ENCODE peak calls at places on chromosome 9, in six cellular contexts. T is GM06990, E is BJ, B is left ventricle myocardium inferior, I is heart left ventricle, J is cardiac muscle cell. P is an unnamed sample.

GRCh38 chr9:136671646-136672430 is 9.1 kb downstream of the EGFL7 start:
- DNase-seq in T (no peak), E (no peak), B (no peak), I (no peak), J (peak; percentile 66), P (no peak)

GRCh38 chr9:83775932-83776331 is 41.6 kb downstream of the GKAP1 start:
- DNase-seq in T (no peak), E (no peak), B (no peak), I (no peak), J (no peak), P (no peak)

GRCh38 chr9:120989065-120989464 is 61.0 kb downstream of the C5 start:
- DNase-seq in T (no peak), E (no peak), B (no peak), I (no peak), J (no peak), P (no peak)

GRCh38 chr9:78676623-78677022 is 379.7 kb downstream of the PSAT1 start:
- DNase-seq in T (no peak), E (peak; percentile 72), B (no peak), I (no peak), J (no peak), P (no peak)

GRCh38 chr9:546797-547223 is 294.7 kb upstream of the DMRT1 start:
- DNase-seq in T (no peak), E (no peak), B (no peak), I (no peak), J (peak; percentile 77), P (no peak)

GRCh38 chr9:7879551-7880245 is 80.1 kb upstream of the DMAC1 start:
- DNase-seq in T (no peak), E (no peak), B (no peak), I (no peak), J (peak; percentile 64), P (no peak)

GRCh38 chr9:31259824-31260223 is 1124.6 kb upstream of the ACO1 start:
- DNase-seq in T (no peak), E (no peak), B (no peak), I (no peak), J (no peak), P (no peak)

GRCh38 chr9:31304576-31304975 is 1079.9 kb upstream of the ACO1 start:
- DNase-seq in T (no peak), E (peak; percentile 26), B (no peak), I (no peak), J (no peak), P (peak; percentile 26)

GRCh38 chr9:137670391-137671195 is 51.8 kb downstream of the EHMT1 start:
- DNase-seq in T (no peak), E (no peak), B (peak; percentile 55), I (peak; percentile 63), J (peak; percentile 52), P (peak; percentile 81)

GRCh38 chr9:24832307-24832706 is 286.6 kb upstream of the IZUMO3 start:
- DNase-seq in T (no peak), E (no peak), B (no peak), I (no peak), J (peak; percentile 51), P (peak; percentile 13)

GRCh38 chr9:91360551-91361293 is 996 bp downstream of the AUH start:
- DNase-seq in T (no peak), E (no peak), B (no peak), I (no peak), J (peak; percentile 13), P (no peak)

GRCh38 chr9:136631038-136632000 is 31.4 kb upstream of the EGFL7 start:
- DNase-seq in T (peak; percentile 66), E (no peak), B (peak; percentile 78), I (peak; percentile 87), J (peak; percentile 84), P (peak; percentile 46)

GRCh38 chr9:109919736-109920408 is 139.9 kb downstream of the PALM2AKAP2 start:
- DNase-seq in T (no peak), E (no peak), B (no peak), I (no peak), J (no peak), P (no peak)

GRCh38 chr9:128712451-128713410 is 10.4 kb downstream of the PKN3 start:
- DNase-seq in T (no peak), E (no peak), B (no peak), I (no peak), J (no peak), P (no peak)
- TF ChIP-seq CTCF in T (no peak), E (no peak), B (no peak), I (no peak), J (no peak), P (no peak)

GRCh38 chr9:35073276-35073607 is 817 bp upstream of the VCP start:
- DNase-seq in T (no peak), E (no peak), B (no peak), I (no peak), J (no peak), P (no peak)
- H3K4me3 ChIP-seq in T (no peak overlapping the region), E (no peak overlapping the region), B (peak overlapping the region; percentile 75), I (no peak overlapping the region), J (no peak overlapping the region), P (no peak overlapping the region)

DNA sequence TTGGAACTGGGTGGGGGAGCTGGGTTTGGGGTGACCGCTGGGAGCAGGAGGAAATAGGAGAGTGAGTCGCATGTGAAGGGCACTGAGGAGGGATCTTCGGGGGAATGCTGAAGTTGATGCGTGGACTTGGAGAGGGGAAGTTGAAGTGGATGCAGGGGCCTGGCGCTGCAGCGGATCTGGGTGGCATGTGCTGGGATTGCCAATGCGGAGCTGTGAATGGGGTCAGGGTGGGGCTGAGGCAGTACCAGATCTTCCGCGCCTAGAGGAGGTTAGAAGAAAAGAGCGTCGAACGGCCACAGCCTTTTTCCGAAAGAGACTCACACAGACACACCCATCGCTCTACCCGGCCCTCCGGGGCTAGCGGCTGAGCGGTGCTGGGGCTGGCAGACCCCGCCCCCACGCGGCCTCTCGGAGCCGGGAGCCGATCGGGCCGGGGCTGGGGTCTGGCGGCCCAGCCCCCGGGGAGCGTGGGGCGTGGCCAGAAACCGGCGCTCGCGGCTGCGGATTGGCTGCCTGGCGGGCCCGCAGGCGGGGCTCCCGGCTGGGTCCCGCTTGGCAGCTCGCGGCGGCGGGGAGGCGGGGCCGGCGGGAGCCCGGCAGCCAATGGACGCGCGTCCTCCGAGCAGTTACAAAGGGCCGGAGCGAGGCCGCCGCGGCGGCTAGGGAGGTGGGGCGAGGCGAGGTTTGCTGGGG is at the start of gene TGFBR1:
- DNase-seq in T (peak; percentile 97), E (peak; percentile 65), B (peak; percentile 95), I (peak; percentile 96), J (peak; percentile 97), P (peak; percentile 46)
- TF ChIP-seq CTCF in T (no peak), E (no peak), B (peak; percentile 21), I (peak; percentile 5), J (no peak), P (no peak)

DNA sequence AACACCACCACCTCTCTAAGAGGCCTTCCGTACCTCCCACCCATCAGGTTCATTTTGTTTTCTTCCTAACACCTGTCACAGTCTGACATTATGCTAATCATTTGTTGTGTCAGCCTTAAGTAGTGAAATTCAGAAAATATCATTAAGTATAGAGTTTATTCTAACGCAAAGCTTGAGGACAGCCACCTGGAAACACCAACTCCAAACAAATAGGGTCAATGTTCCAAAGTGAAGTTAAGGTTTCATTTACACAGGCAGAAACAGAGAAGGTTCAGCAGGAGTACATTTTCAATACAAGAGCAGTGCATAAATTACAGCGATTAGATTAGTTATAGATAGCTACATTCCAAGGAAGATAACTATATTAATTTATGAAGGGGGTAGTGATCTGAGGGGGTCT is 1.3 kb upstream of the SMC5 start:
- DNase-seq in T (no peak), E (no peak), B (no peak), I (no peak), J (no peak), P (no peak)
- H3K4me3 ChIP-seq in T (no peak overlapping the region), E (peak overlapping the region; percentile 76), B (peak overlapping the region; percentile 84), I (peak overlapping the region; percentile 94), J (no peak overlapping the region), P (peak overlapping the region; percentile 79)

DNA sequence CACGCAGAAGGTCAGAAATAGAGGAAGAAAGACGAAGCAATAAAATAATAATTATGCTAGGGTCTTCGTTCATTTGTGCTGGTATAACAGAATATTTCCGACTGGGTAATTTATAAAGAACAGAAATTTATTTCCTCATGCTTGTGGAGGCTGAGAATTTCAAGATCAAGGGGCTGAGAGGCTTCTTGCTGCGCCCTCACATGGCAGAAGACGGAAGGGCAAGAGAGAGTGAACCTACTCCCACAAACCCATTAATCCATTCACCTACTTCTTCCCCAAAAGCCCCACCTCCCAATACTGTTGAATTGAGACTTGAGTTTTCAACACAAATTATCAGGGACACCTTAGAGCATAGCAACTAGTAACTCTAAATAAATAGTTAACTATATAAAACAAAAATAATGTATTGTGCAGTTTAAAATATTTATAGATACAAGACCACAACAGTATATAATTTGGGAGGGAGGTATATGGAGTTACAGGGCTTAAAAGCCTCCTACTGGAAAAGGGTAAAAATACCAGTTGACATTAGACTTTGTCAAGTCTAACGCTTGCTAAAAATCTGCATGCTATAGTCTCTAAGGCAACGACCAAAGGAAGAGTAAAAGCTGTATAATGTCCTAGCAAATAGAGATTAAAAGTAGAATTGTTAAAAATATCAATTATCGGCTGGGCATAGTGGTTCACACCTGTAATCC is 40.3 kb upstream of the NAA35 start:
- DNase-seq in T (no peak), E (no peak), B (no peak), I (no peak), J (peak; percentile 18), P (no peak)
- TF ChIP-seq CTCF in T (peak; percentile 82), E (peak; percentile 80), B (peak; percentile 45), I (no peak), J (peak; percentile 47), P (peak; percentile 65)

GRCh38 chr9:37433754-37434435 is 11.4 kb downstream of the GRHPR start:
- DNase-seq in T (no peak), E (no peak), B (no peak), I (peak; percentile 42), J (peak; percentile 32), P (no peak)
- H3K4me3 ChIP-seq in T (no peak overlapping the region), E (no peak overlapping the region), B (no peak overlapping the region), I (no peak overlapping the region), J (no peak overlapping the region), P (no peak overlapping the region)

GRCh38 chr9:130026583-130027427 is 16.2 kb downstream of the FNBP1 start:
- DNase-seq in T (no peak), E (no peak), B (no peak), I (no peak), J (no peak), P (no peak)

GRCh38 chr9:130023147-130023787 is 19.7 kb downstream of the FNBP1 start:
- DNase-seq in T (no peak), E (no peak), B (no peak), I (no peak), J (no peak), P (no peak)

GRCh38 chr9:130022566-130023146 is 20.3 kb downstream of the FNBP1 start:
- DNase-seq in T (no peak), E (no peak), B (no peak), I (no peak), J (no peak), P (no peak)

GRCh38 chr9:130024597-130024994 is 18.4 kb downstream of the FNBP1 start:
- DNase-seq in T (no peak), E (no peak), B (no peak), I (no peak), J (no peak), P (peak; percentile 93)

GRCh38 chr9:130023994-130024596 is 18.9 kb downstream of the FNBP1 start:
- DNase-seq in T (no peak), E (no peak), B (no peak), I (no peak), J (no peak), P (no peak)
- TF ChIP-seq CTCF in T (no peak), E (no peak), B (no peak), I (no peak), J (no peak), P (no peak)